ENCODE peak calls at places on chromosomes 4 and X, in five cellular contexts. One of them, this sample, is unnamed.

GRCh38 chrX:140503714-140504351 is 1.0 kb downstream of the SOX3 start:
- DNase-seq in GM23338: peak; percentile 52
- DNase-seq in GM12891: no peak
- DNase-seq in transverse colon: no peak
- DNase-seq in breast epithelium: no peak
- DNase-seq in this sample: no peak

GRCh38 chrX:70129811-70130210 is 3.4 kb upstream of the IGBP1 start:
- DNase-seq in GM23338: no peak
- DNase-seq in GM12891: no peak
- DNase-seq in transverse colon: no peak
- DNase-seq in breast epithelium: no peak
- DNase-seq in this sample: no peak

GRCh38 chr4:52823478-52824092 is 38.5 kb upstream of the RASL11B start:
- DNase-seq in GM23338: no peak
- DNase-seq in GM12891: no peak
- DNase-seq in transverse colon: no peak
- DNase-seq in breast epithelium: no peak
- DNase-seq in this sample: no peak

GRCh38 chr4:107863850-107864371 is 39.2 kb downstream of the SGMS2 start:
- DNase-seq in GM23338: no peak
- DNase-seq in GM12891: no peak
- DNase-seq in transverse colon: peak; percentile 73
- DNase-seq in breast epithelium: no peak
- DNase-seq in this sample: peak; percentile 49

GRCh38 chr4:2354760-2355159 is 63.7 kb downstream of the ZFYVE28 start:
- DNase-seq in GM23338: no peak
- DNase-seq in GM12891: no peak
- DNase-seq in transverse colon: peak; percentile 5
- DNase-seq in breast epithelium: peak; percentile 33
- DNase-seq in this sample: no peak

GRCh38 chrX:134459683-134460004 is 321 bp upstream of the HPRT1 start:
- DNase-seq in GM23338: no peak
- DNase-seq in GM12891: no peak
- DNase-seq in transverse colon: no peak
- DNase-seq in breast epithelium: no peak
- DNase-seq in this sample: no peak

GRCh38 chr4:23884261-23884660 is 5.6 kb downstream of the PPARGC1A start:
- DNase-seq in GM23338: no peak
- DNase-seq in GM12891: no peak
- DNase-seq in transverse colon: no peak
- DNase-seq in breast epithelium: no peak
- DNase-seq in this sample: no peak

GRCh38 chrX:12978205-12979010 is 3.5 kb downstream of the TMSB4X start:
- DNase-seq in GM23338: peak; percentile 48
- DNase-seq in GM12891: no peak
- DNase-seq in transverse colon: peak; percentile 78
- DNase-seq in breast epithelium: no peak
- DNase-seq in this sample: peak; percentile 75

GRCh38 chrX:69264134-69264533 is 98.9 kb upstream of the PJA1 start:
- DNase-seq in GM23338: peak; percentile 90
- DNase-seq in GM12891: no peak
- DNase-seq in transverse colon: no peak
- DNase-seq in breast epithelium: no peak
- DNase-seq in this sample: no peak

DNA sequence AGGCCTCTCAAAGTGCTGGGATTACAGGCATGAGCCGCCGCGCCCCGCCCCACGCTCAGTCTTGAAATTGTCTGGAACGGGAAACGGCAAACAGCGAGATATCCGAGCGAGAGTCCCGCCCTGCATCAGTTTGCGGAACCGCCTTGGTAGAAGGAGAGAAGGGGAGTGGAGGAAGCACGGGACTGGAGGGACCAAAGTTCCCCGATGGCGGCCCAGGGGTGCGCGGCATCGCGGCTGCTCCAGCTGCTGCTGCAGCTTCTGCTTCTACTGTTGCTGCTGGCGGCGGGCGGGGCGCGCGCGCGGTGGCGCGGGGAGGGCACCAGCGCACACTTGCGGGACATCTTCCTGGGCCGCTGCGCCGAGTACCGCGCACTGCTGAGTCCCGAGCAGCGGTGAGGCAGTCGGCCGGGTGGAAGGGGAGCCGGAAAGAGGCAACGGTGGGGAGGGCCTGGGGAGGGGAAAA is at the start of gene BST1:
- DNase-seq in GM23338: peak; percentile 75
- DNase-seq in GM12891: peak; percentile 29
- DNase-seq in transverse colon: peak; percentile 81
- DNase-seq in breast epithelium: peak; percentile 56
- DNase-seq in this sample: peak; percentile 64
- TF ChIP-seq POLR2AphosphoS5 in GM23338: peak; percentile 47
- TF ChIP-seq POLR2AphosphoS5 in GM12891: no peak
- TF ChIP-seq POLR2AphosphoS5 in transverse colon: peak; percentile 38
- TF ChIP-seq POLR2AphosphoS5 in breast epithelium: no peak
- TF ChIP-seq POLR2AphosphoS5 in this sample: no peak

GRCh38 chr4:151864068-151864467 is 103.3 kb upstream of the GATB start:
- DNase-seq in GM23338: no peak
- DNase-seq in GM12891: no peak
- DNase-seq in transverse colon: no peak
- DNase-seq in breast epithelium: no peak
- DNase-seq in this sample: no peak

GRCh38 chr4:151865327-151865726 is 104.5 kb upstream of the GATB start:
- DNase-seq in GM23338: no peak
- DNase-seq in GM12891: no peak
- DNase-seq in transverse colon: peak; percentile 46
- DNase-seq in breast epithelium: no peak
- DNase-seq in this sample: peak; percentile 39

GRCh38 chr4:151862766-151863165 is 102.0 kb upstream of the GATB start:
- DNase-seq in GM23338: no peak
- DNase-seq in GM12891: no peak
- DNase-seq in transverse colon: no peak
- DNase-seq in breast epithelium: no peak
- DNase-seq in this sample: no peak

GRCh38 chr4:151865744-151866143 is 104.9 kb upstream of the GATB start:
- DNase-seq in GM23338: no peak
- DNase-seq in GM12891: no peak
- DNase-seq in transverse colon: no peak
- DNase-seq in breast epithelium: no peak
- DNase-seq in this sample: no peak

GRCh38 chr4:151866266-151866918 is 105.6 kb upstream of the GATB start:
- DNase-seq in GM23338: no peak
- DNase-seq in GM12891: no peak
- DNase-seq in transverse colon: no peak
- DNase-seq in breast epithelium: no peak
- DNase-seq in this sample: no peak
- TF ChIP-seq POLR2AphosphoS5 in GM23338: no peak
- TF ChIP-seq POLR2AphosphoS5 in GM12891: no peak
- TF ChIP-seq POLR2AphosphoS5 in transverse colon: no peak
- TF ChIP-seq POLR2AphosphoS5 in breast epithelium: no peak
- TF ChIP-seq POLR2AphosphoS5 in this sample: no peak

DNA sequence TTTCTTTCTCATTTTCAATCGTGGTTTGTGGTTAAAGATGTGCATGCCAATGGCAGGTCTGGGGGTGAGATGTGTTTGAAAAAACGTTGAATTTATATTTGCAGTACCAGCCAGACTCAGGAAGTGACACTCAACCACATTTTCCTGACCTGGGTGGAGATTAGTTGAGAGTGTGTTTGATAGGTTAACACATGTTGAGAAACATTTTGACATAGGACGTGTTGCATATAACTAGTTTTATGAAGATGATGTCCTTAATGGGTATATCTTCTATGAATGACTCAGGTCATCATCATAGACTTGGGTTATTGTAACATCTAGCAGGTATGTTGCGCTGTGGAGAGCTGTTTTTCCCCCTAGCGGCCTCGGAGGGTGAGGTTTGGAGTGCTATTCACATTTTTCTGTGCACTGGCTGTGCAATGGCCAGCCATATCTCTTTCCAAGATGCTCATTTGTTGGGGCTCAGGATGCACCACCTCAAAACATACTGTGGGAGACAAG is 21.7 kb upstream of the CD38 start:
- DNase-seq in GM23338: no peak
- DNase-seq in GM12891: no peak
- DNase-seq in transverse colon: peak; percentile 20
- DNase-seq in breast epithelium: no peak
- DNase-seq in this sample: no peak
- TF ChIP-seq POLR2AphosphoS5 in GM23338: no peak
- TF ChIP-seq POLR2AphosphoS5 in GM12891: no peak
- TF ChIP-seq POLR2AphosphoS5 in transverse colon: no peak
- TF ChIP-seq POLR2AphosphoS5 in breast epithelium: no peak
- TF ChIP-seq POLR2AphosphoS5 in this sample: no peak

DNA sequence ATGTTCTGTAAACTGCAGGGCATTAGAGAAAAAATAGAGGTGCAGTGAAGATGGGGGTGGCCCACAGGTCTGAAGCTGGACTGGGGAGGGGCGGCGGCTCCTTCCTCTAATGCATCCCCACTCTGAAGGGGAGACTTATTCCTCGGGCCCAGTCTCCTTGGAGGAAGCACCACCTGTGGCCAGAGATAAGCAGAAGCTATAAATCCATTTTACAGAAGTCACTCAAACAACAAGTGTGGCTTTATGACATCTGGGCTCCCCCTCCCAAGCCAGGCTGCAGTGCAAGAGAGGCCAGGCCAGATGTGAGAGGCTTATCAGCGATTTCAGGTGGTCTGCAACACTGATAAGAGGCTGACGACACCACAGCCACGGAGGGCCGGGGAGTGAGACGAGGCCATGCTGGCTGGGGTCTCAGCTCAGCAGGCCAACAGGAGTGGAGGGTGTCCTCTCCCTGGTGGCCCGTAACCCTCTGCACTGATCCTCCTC is 15.8 kb downstream of the CYTL1 start:
- DNase-seq in GM23338: no peak
- DNase-seq in GM12891: no peak
- DNase-seq in transverse colon: no peak
- DNase-seq in breast epithelium: no peak
- DNase-seq in this sample: peak; percentile 9
- TF ChIP-seq POLR2AphosphoS5 in GM23338: no peak
- TF ChIP-seq POLR2AphosphoS5 in GM12891: no peak
- TF ChIP-seq POLR2AphosphoS5 in transverse colon: no peak
- TF ChIP-seq POLR2AphosphoS5 in breast epithelium: no peak
- TF ChIP-seq POLR2AphosphoS5 in this sample: no peak

GRCh38 chrX:120244735-120245498 is 5.7 kb upstream of the ZBTB33 start:
- DNase-seq in GM23338: peak; percentile 81
- DNase-seq in GM12891: peak; percentile 16
- DNase-seq in transverse colon: peak; percentile 79
- DNase-seq in breast epithelium: peak; percentile 74
- DNase-seq in this sample: peak; percentile 77
- TF ChIP-seq POLR2AphosphoS5 in GM23338: peak; percentile 36
- TF ChIP-seq POLR2AphosphoS5 in GM12891: no peak
- TF ChIP-seq POLR2AphosphoS5 in transverse colon: peak; percentile 58
- TF ChIP-seq POLR2AphosphoS5 in breast epithelium: peak; percentile 47
- TF ChIP-seq POLR2AphosphoS5 in this sample: peak; percentile 80

GRCh38 chrX:10474510-10474909 is 145.9 kb downstream of the MID1 start:
- DNase-seq in GM23338: no peak
- DNase-seq in GM12891: no peak
- DNase-seq in transverse colon: no peak
- DNase-seq in breast epithelium: no peak
- DNase-seq in this sample: no peak
- TF ChIP-seq POLR2AphosphoS5 in GM23338: no peak
- TF ChIP-seq POLR2AphosphoS5 in GM12891: no peak
- TF ChIP-seq POLR2AphosphoS5 in transverse colon: no peak
- TF ChIP-seq POLR2AphosphoS5 in breast epithelium: no peak
- TF ChIP-seq POLR2AphosphoS5 in this sample: no peak

GRCh38 chrX:638482-639131 is 8.0 kb downstream of the SHOX start:
- DNase-seq in GM23338: peak; percentile 77
- DNase-seq in GM12891: no peak
- DNase-seq in transverse colon: peak; percentile 41
- DNase-seq in breast epithelium: peak; percentile 15
- DNase-seq in this sample: peak; percentile 11

GRCh38 chrX:636971-637659 is 6.5 kb downstream of the SHOX start:
- DNase-seq in GM23338: peak; percentile 42
- DNase-seq in GM12891: no peak
- DNase-seq in transverse colon: no peak
- DNase-seq in breast epithelium: peak; percentile 12
- DNase-seq in this sample: peak; percentile 2

GRCh38 chrX:635428-636192 is 5.0 kb downstream of the SHOX start:
- DNase-seq in GM23338: peak; percentile 82
- DNase-seq in GM12891: no peak
- DNase-seq in transverse colon: no peak
- DNase-seq in breast epithelium: peak; percentile 30
- DNase-seq in this sample: no peak

GRCh38 chrX:639151-639550 is 8.6 kb downstream of the SHOX start:
- DNase-seq in GM23338: no peak
- DNase-seq in GM12891: no peak
- DNase-seq in transverse colon: no peak
- DNase-seq in breast epithelium: no peak
- DNase-seq in this sample: no peak

GRCh38 chrX:637660-638481 is 7.3 kb downstream of the SHOX start:
- DNase-seq in GM23338: no peak
- DNase-seq in GM12891: no peak
- DNase-seq in transverse colon: no peak
- DNase-seq in breast epithelium: no peak
- DNase-seq in this sample: peak; percentile 11
- TF ChIP-seq POLR2AphosphoS5 in GM23338: no peak
- TF ChIP-seq POLR2AphosphoS5 in GM12891: no peak
- TF ChIP-seq POLR2AphosphoS5 in transverse colon: no peak
- TF ChIP-seq POLR2AphosphoS5 in breast epithelium: no peak
- TF ChIP-seq POLR2AphosphoS5 in this sample: no peak

This sample was measured in stomach.